ENCODE peak calls at places on chromosomes 1 and 21, in four cellular contexts. One of them, this sample, is unnamed.

GRCh38 chr1:182617734-182618288 is 13.6 kb upstream of the RGS16 start:
- DNase-seq in GM23338: no peak
- DNase-seq in mesendoderm: peak
- DNase-seq in A549: no peak
- DNase-seq in this sample: peak

GRCh38 chr1:153919879-153920852 is 2.6 kb downstream of the GATAD2B start:
- DNase-seq in mesendoderm: peak
- DNase-seq in A549: peak
- DNase-seq in GM23338: no peak
- DNase-seq in this sample: no peak

GRCh38 chr1:37752213-37752582 is 12.7 kb downstream of the EPHA10 start:
- DNase-seq in GM23338: no peak
- DNase-seq in A549: no peak
- DNase-seq in mesendoderm: no peak
- DNase-seq in this sample: no peak

GRCh38 chr21:39390212-39390765 is 41.4 kb upstream of the HMGN1 start:
- DNase-seq in mesendoderm: peak
- DNase-seq in A549: no peak
- DNase-seq in GM23338: peak
- DNase-seq in this sample: no peak

GRCh38 chr1:2786329-2787162 is 14.9 kb downstream of the TTC34 start:
- DNase-seq in A549: no peak
- DNase-seq in GM23338: peak
- DNase-seq in mesendoderm: peak
- DNase-seq in this sample: no peak

GRCh38 chr1:91768786-91769697 is 116.9 kb downstream of the TGFBR3 start:
- DNase-seq in A549: no peak
- DNase-seq in mesendoderm: no peak
- DNase-seq in GM23338: no peak
- DNase-seq in this sample: peak

GRCh38 chr1:200033511-200034261 is 6.2 kb downstream of the NR5A2 start:
- DNase-seq in A549: no peak
- DNase-seq in mesendoderm: peak
- DNase-seq in GM23338: peak
- DNase-seq in this sample: no peak

GRCh38 chr1:159188375-159188788 is 16.3 kb upstream of the ACKR1 start:
- DNase-seq in mesendoderm: peak
- DNase-seq in GM23338: peak
- DNase-seq in A549: peak
- DNase-seq in this sample: peak

GRCh38 chr21:37196847-37197246 is 70.3 kb downstream of the VPS26C start:
- DNase-seq in mesendoderm: no peak
- DNase-seq in A549: no peak
- DNase-seq in GM23338: no peak
- DNase-seq in this sample: no peak
- H3K4me2 ChIP-seq in mesendoderm: no peak
- H3K4me2 ChIP-seq in A549: no peak
- H3K4me2 ChIP-seq in GM23338: no peak
- H3K4me2 ChIP-seq in this sample: no peak

DNA sequence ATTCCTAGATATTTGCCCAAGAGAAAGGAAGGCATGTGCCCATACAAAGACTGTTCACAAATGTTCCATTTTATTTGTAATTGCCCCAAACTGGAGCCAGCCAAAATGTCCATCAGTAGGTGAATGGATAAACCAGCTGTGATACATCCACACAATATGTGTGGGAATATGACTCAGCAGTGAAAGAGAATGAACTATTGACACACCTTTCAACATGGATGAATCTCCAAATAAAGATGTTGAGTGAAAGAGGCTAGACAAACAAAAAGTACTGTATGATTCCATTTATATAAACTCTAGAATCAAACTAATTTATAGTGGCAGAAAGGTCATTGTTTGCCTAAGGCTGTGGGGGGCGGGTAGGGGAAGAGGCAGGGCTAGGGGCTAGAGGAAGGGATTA is 4.5 kb downstream of the DHCR24 start:
- DNase-seq in mesendoderm: no peak
- DNase-seq in A549: peak
- DNase-seq in GM23338: no peak
- DNase-seq in this sample: no peak
- H3K4me2 ChIP-seq in mesendoderm: no peak
- H3K4me2 ChIP-seq in A549: peak
- H3K4me2 ChIP-seq in GM23338: peak
- H3K4me2 ChIP-seq in this sample: peak

DNA sequence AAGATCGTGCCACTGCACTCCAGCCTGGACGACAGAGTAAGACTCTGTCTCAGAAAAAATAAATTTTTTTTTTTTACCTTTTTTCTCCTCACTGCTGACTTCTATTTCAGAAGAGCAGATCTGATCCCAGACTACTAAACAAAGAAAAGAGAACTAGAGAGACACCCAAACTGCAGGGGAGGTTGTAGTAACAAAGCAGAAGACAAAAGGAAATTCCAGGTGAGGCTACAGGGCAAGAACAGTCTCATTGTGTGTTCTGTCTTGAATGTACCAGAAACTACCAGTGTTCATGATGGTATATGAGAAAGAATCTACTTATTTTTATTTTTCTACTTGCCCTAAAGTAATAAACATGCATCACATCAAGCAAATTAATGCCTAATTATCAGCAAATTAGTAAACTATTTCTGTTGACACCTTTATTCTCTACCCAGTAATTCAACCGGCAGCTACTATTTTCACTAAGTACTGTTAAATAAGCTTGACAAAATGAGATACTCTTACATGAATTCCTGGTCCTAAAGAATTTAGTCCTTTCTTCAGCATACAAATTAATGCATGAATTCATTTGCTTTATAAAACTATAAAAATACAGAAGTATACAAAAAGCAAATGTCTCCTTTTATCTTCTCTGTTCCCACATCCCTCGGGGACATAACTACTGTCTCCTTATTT is 40.6 kb downstream of the ARID4B start:
- DNase-seq in mesendoderm: no peak
- DNase-seq in A549: no peak
- DNase-seq in GM23338: peak
- DNase-seq in this sample: no peak
- H3K4me2 ChIP-seq in mesendoderm: no peak
- H3K4me2 ChIP-seq in A549: no peak
- H3K4me2 ChIP-seq in GM23338: peak
- H3K4me2 ChIP-seq in this sample: no peak

GRCh38 chr1:243896313-243896712 is 46.3 kb upstream of the AKT3 start:
- DNase-seq in mesendoderm: no peak
- DNase-seq in GM23338: no peak
- DNase-seq in A549: no peak
- DNase-seq in this sample: no peak
- H3K4me2 ChIP-seq in mesendoderm: no peak
- H3K4me2 ChIP-seq in GM23338: no peak
- H3K4me2 ChIP-seq in A549: no peak
- H3K4me2 ChIP-seq in this sample: no peak

GRCh38 chr21:42648606-42649005 is 4.8 kb upstream of the PDE9A start:
- DNase-seq in GM23338: no peak
- DNase-seq in A549: no peak
- DNase-seq in mesendoderm: no peak
- DNase-seq in this sample: no peak
- H3K4me2 ChIP-seq in GM23338: no peak
- H3K4me2 ChIP-seq in A549: no peak
- H3K4me2 ChIP-seq in mesendoderm: no peak
- H3K4me2 ChIP-seq in this sample: no peak

GRCh38 chr21:34147835-34148804 is 74.7 kb downstream of the MRPS6 start:
- DNase-seq in A549: no peak
- DNase-seq in mesendoderm: no peak
- DNase-seq in GM23338: no peak
- DNase-seq in this sample: peak
- H3K4me2 ChIP-seq in A549: no peak
- H3K4me2 ChIP-seq in mesendoderm: no peak
- H3K4me2 ChIP-seq in GM23338: no peak
- H3K4me2 ChIP-seq in this sample: peak

GRCh38 chr1:163094589-163094988 is 25.4 kb downstream of the RGS4 start:
- DNase-seq in mesendoderm: no peak
- DNase-seq in GM23338: no peak
- DNase-seq in A549: no peak
- DNase-seq in this sample: no peak
- H3K4me2 ChIP-seq in mesendoderm: no peak
- H3K4me2 ChIP-seq in GM23338: no peak
- H3K4me2 ChIP-seq in A549: no peak
- H3K4me2 ChIP-seq in this sample: peak

GRCh38 chr1:233675394-233675793 is 61.5 kb downstream of the KCNK1 start:
- DNase-seq in GM23338: no peak
- DNase-seq in mesendoderm: no peak
- DNase-seq in A549: no peak
- DNase-seq in this sample: no peak

GRCh38 chr1:233673146-233673946 is 59.4 kb downstream of the KCNK1 start:
- DNase-seq in mesendoderm: no peak
- DNase-seq in A549: peak
- DNase-seq in GM23338: no peak
- DNase-seq in this sample: no peak

GRCh38 chr1:233672732-233673131 is 58.8 kb downstream of the KCNK1 start:
- DNase-seq in mesendoderm: no peak
- DNase-seq in A549: no peak
- DNase-seq in GM23338: no peak
- DNase-seq in this sample: no peak

GRCh38 chr1:233675893-233676292 is 62.0 kb downstream of the KCNK1 start:
- DNase-seq in GM23338: peak
- DNase-seq in mesendoderm: no peak
- DNase-seq in A549: no peak
- DNase-seq in this sample: no peak

DNA sequence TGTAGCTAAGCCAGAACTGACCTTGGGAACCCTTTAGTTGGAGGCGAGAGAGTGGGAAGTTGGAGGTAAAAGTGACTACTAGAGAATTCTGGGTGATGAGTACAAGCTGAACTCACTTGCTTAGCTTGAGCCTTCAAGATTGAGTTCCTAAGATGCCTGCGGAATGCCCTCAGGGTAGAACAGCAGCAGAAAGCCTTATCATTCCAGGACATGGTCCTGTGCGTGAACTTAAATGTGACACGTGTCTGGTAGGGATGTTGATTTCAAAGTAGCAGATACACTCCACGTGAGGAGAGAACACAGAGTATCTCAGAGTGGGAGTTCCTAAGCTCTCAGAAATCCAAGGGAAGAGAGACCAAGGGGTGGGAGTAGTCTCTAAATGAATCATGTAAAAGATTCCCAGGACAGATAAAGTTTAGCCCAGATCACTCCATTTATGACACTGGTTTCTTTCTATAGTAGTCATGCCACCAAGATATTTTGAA is 60.1 kb downstream of the KCNK1 start:
- DNase-seq in mesendoderm: peak
- DNase-seq in GM23338: no peak
- DNase-seq in A549: peak
- DNase-seq in this sample: no peak
- H3K4me2 ChIP-seq in mesendoderm: no peak
- H3K4me2 ChIP-seq in GM23338: no peak
- H3K4me2 ChIP-seq in A549: peak
- H3K4me2 ChIP-seq in this sample: no peak

DNA sequence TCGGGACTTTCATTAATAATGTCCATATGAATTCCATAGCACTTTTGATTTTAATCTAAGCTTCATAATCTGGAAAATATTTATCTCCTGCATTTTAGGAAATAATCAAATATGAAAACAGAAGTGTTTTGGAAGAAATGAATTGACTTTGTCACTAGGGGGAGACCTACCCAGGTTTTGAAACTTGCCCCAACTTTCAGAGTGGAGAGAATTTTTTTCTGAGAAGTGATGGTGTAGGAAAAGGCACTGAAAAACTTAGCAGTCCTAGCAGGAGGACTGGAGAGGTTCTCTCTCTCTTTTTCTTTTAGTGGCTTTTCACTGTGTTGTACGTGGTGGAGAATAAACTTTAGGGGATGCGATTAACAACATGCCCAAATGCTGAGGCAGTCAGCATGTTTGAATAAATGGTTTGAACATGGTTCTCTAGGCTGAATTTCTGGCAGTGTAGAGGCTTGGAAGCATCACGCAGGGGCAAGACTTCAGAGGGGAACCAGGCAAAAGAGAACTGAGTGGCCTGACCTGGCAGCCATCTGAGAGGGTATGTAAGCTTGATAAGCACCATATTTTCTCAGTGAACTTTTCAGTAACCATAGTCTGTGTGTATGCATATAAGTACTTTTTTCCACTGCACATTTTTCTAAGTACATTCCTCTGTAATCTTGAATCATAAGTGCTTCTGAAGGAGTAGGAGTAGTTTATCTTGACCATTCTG is 68.3 kb upstream of the NEK7 start:
- DNase-seq in mesendoderm: peak
- DNase-seq in A549: peak
- DNase-seq in GM23338: peak
- DNase-seq in this sample: peak
- H3K4me2 ChIP-seq in mesendoderm: no peak
- H3K4me2 ChIP-seq in A549: peak
- H3K4me2 ChIP-seq in GM23338: no peak
- H3K4me2 ChIP-seq in this sample: peak

This sample was measured in astrocyte.